ENCODE peak calls at places on chromosomes 5 and 9, in seven cellular contexts. V, Y, I, G, Z, M and K are unnamed samples.

GRCh38 chr5:139644646-139645494 is 3.3 kb upstream of the CXXC5 start:
- DNase-seq in V (no peak), Y (no peak), I (no peak), G (no peak), Z (no peak), M (no peak), K (no peak)

GRCh38 chr9:129336601-129337286 is 158.7 kb upstream of the IER5L start:
- DNase-seq in V (no peak), Y (no peak), I (peak), G (no peak), Z (no peak), M (peak), K (no peak)

GRCh38 chr9:91089405-91090131 is 272.1 kb downstream of the AUH start:
- DNase-seq in V (peak), Y (peak), I (no peak), G (no peak), Z (peak), M (no peak), K (peak)

GRCh38 chr9:127139775-127140174 is 17.3 kb upstream of the ANGPTL2 start:
- DNase-seq in V (no peak), Y (no peak), I (no peak), G (no peak), Z (no peak), M (no peak), K (no peak)

GRCh38 chr5:156475831-156476551 is 149.0 kb downstream of the SGCD start:
- DNase-seq in V (peak), Y (no peak), I (no peak), G (no peak), Z (no peak), M (no peak), K (no peak)

GRCh38 chr5:172505840-172506638 is 51.7 kb upstream of the SH3PXD2B start:
- DNase-seq in V (no peak), Y (peak), I (no peak), G (no peak), Z (no peak), M (no peak), K (no peak)

GRCh38 chr5:14452685-14453084 is 128.9 kb upstream of the OTULINL start:
- DNase-seq in V (no peak), Y (no peak), I (no peak), G (no peak), Z (no peak), M (no peak), K (no peak)

GRCh38 chr9:3288686-3289085 is 237.1 kb downstream of the RFX3 start:
- DNase-seq in V (no peak), Y (no peak), I (no peak), G (no peak), Z (no peak), M (no peak), K (no peak)

GRCh38 chr9:130530932-130531331 is 48.4 kb upstream of the FUBP3 start:
- DNase-seq in V (no peak), Y (no peak), I (no peak), G (no peak), Z (no peak), M (no peak), K (no peak)

GRCh38 chr5:107275333-107275732 is 395.4 kb downstream of the EFNA5 start:
- DNase-seq in V (no peak), Y (no peak), I (no peak), G (no peak), Z (no peak), M (no peak), K (no peak)

GRCh38 chr5:80916661-80917060 is 43.5 kb upstream of the RASGRF2 start:
- DNase-seq in V (no peak), Y (no peak), I (no peak), G (no peak), Z (no peak), M (no peak), K (no peak)

GRCh38 chr5:177111720-177112394 is 21.7 kb upstream of the NSD1 start:
- DNase-seq in V (no peak), Y (peak), I (peak), G (peak), Z (peak), M (no peak), K (no peak)

GRCh38 chr5:169229342-169229892 is 71.5 kb downstream of the SLIT3 start:
- DNase-seq in V (no peak), Y (no peak), I (no peak), G (no peak), Z (no peak), M (no peak), K (no peak)

GRCh38 chr5:151121652-151122051 is 35.9 kb downstream of the ANXA6 start:
- DNase-seq in V (no peak), Y (no peak), I (no peak), G (no peak), Z (no peak), M (no peak), K (no peak)

GRCh38 chr9:27353405-27354229 is 56.7 kb upstream of the EQTN start:
- DNase-seq in V (no peak), Y (no peak), I (no peak), G (no peak), Z (peak), M (no peak), K (no peak)

GRCh38 chr5:42908086-42908485 is 96.4 kb upstream of the SELENOP start:
- DNase-seq in V (no peak), Y (no peak), I (no peak), G (no peak), Z (no peak), M (no peak), K (no peak)

GRCh38 chr9:84340535-84340934 is at the start of gene SLC28A3:
- DNase-seq in V (no peak), Y (no peak), I (no peak), G (no peak), Z (no peak), M (no peak), K (no peak)